ENCODE peak calls at places on chromosome X, in nine cellular contexts. C is SW480; P is AG09319; F is stimulated activated CD4-positive, alpha-beta T cell treated with anti-CD3 and anti-CD28 coated beads, Interleukin-4, amount 100 ng/mL, for 48 hours; Y is AG04450; H is ACHN; E is astrocyte of the spinal cord; M is activated T-cell treated with anti-CD3 and anti-CD28 coated beads for 4 hours; U is non-pigmented ciliary epithelial cell. O is an unnamed sample.

GRCh38 chrX:22037911-22038537 is 5.9 kb downstream of the PHEX start:
- DNase-seq in E (no peak), M (no peak), H (no peak), U (no peak), C (no peak), F (no peak), P (no peak), Y (no peak), O (no peak)

GRCh38 chrX:3788494-3789233 is 75.2 kb upstream of the PRKX start:
- DNase-seq in C (no peak), P (no peak), H (no peak), Y (no peak), M (no peak), E (no peak), F (no peak), U (no peak), O (no peak)

GRCh38 chrX:149827254-149827653 is 45.5 kb downstream of the MAGEA9 start:
- DNase-seq in E (no peak), C (no peak), H (no peak), U (no peak), Y (no peak), P (no peak), M (no peak), F (no peak), O (no peak)

GRCh38 chrX:103211012-103211715 is 3.7 kb upstream of the BEX4 start:
- DNase-seq in C (no peak), P (no peak), H (peak; percentile 30), U (no peak), E (peak; percentile 51), M (peak; percentile 24), Y (no peak), F (peak; percentile 7), O (no peak)

GRCh38 chrX:41350976-41351569 is 17.1 kb downstream of the DDX3X start:
- DNase-seq in Y (no peak), F (no peak), M (no peak), P (no peak), E (no peak), H (no peak), U (no peak), C (peak; percentile 34), O (no peak)

GRCh38 chrX:51614353-51614752 is 4.4 kb downstream of the CENPVL3 start:
- DNase-seq in Y (peak; percentile 4), F (no peak), C (peak; percentile 49), P (no peak), U (no peak), E (peak; percentile 16), M (no peak), H (peak; percentile 23), O (no peak)

GRCh38 chrX:24357101-24357500 is 3.3 kb upstream of the SUPT20HL1 start:
- DNase-seq in P (no peak), M (no peak), H (no peak), U (no peak), Y (no peak), C (no peak), F (no peak), E (no peak), O (no peak)

GRCh38 chrX:39854772-39855747 is 242.7 kb downstream of the BCOR start:
- DNase-seq in E (no peak), H (no peak), F (peak; percentile 71), M (peak; percentile 42), Y (no peak), U (no peak), C (peak; percentile 31), P (no peak), O (no peak)

GRCh38 chrX:18172970-18173369 is 47.7 kb downstream of the BEND2 start:
- DNase-seq in F (no peak), E (no peak), Y (no peak), P (no peak), H (no peak), C (no peak), U (no peak), M (no peak), O (no peak)

GRCh38 chrX:46575991-46576392 is 2.4 kb downstream of the CHST7 start:
- DNase-seq in Y (no peak), P (no peak), E (no peak), M (no peak), C (no peak), F (no peak), H (no peak), U (no peak), O (no peak)